ENCODE peak calls at places on chromosomes 11 and 22, in four cellular contexts. K is psoas muscle, Z is adrenal gland, H is HFFc6. N is an unnamed sample.

GRCh38 chr22:43230571-43230970 is 43.6 kb upstream of the TTLL12 start:
- DNase-seq in K (no peak), Z (no peak), H (no peak), N (no peak)

GRCh38 chr11:89477175-89477574 is 14.0 kb downstream of the NOX4 start:
- DNase-seq in K (no peak), Z (no peak), H (no peak), N (no peak)

GRCh38 chr22:50730941-50731661 is 6.9 kb upstream of the ACR start:
- DNase-seq in K (peak), Z (peak), H (no peak), N (no peak)

GRCh38 chr11:57162179-57162898 is 19.4 kb upstream of the LRRC55 start:
- DNase-seq in K (no peak), Z (no peak), H (no peak), N (no peak)

GRCh38 chr11:2890466-2891241 is 5.1 kb upstream of the CDKN1C start:
- DNase-seq in K (peak), Z (peak), H (no peak), N (no peak)

GRCh38 chr22:49449811-49450386 is 377.8 kb downstream of the BRD1 start:
- DNase-seq in K (no peak), Z (no peak), H (no peak), N (no peak)

GRCh38 chr22:36368359-36368983 is 19.3 kb downstream of the MYH9 start:
- DNase-seq in K (no peak), Z (no peak), H (peak), N (no peak)

GRCh38 chr11:44726278-44727113 is at the start of gene TSPAN18:
- DNase-seq in K (no peak), Z (peak), H (no peak), N (no peak)

GRCh38 chr11:13189561-13190435 is 87.8 kb upstream of the BMAL1 start:
- DNase-seq in K (no peak), Z (no peak), H (no peak), N (no peak)

GRCh38 chr11:19686234-19686633 is 26.4 kb upstream of the NAV2 start:
- DNase-seq in K (no peak), Z (no peak), H (no peak), N (no peak)

GRCh38 chr22:27810566-27810965 is 9.0 kb upstream of the MN1 start:
- DNase-seq in K (peak), Z (peak), H (peak), N (peak)

GRCh38 chr22:17845340-17845739 is 71.1 kb upstream of the BID start:
- DNase-seq in K (no peak), Z (no peak), H (no peak), N (no peak)

GRCh38 chr11:69950621-69951020 is 127.5 kb upstream of the ANO1 start:
- DNase-seq in K (peak), Z (no peak), H (no peak), N (no peak)

GRCh38 chr11:3073029-3073435 is 15.8 kb upstream of the CARS1 start:
- DNase-seq in K (no peak), Z (no peak), H (no peak), N (peak)

GRCh38 chr11:68584097-68584496 is 100.2 kb upstream of the GAL start:
- DNase-seq in K (peak), Z (peak), H (no peak), N (no peak)

GRCh38 chr11:29985248-29985647 is 31.6 kb downstream of the KCNA4 start:
- DNase-seq in K (no peak), Z (no peak), H (no peak), N (no peak)

GRCh38 chr11:124075841-124076571 is 34.9 kb upstream of the OR10G7 start:
- DNase-seq in K (peak), Z (no peak), H (no peak), N (no peak)

GRCh38 chr11:74697722-74698121 is 33.5 kb downstream of the CHRDL2 start:
- DNase-seq in K (no peak), Z (no peak), H (no peak), N (no peak)

GRCh38 chr11:45569776-45570175 is 95.6 kb downstream of the CHST1 start:
- DNase-seq in K (no peak), Z (no peak), H (no peak), N (no peak)

GRCh38 chr11:75245356-75246005 is 4.9 kb downstream of the TPBGL start:
- DNase-seq in K (no peak), Z (no peak), H (no peak), N (no peak)

GRCh38 chr22:36341640-36342041 is 46.1 kb downstream of the MYH9 start:
- DNase-seq in K (no peak), Z (peak), H (no peak), N (no peak)

GRCh38 chr11:65811764-65812475 is 21.8 kb upstream of the SNX32 start:
- DNase-seq in K (no peak), Z (no peak), H (no peak), N (no peak)

GRCh38 chr11:116851631-116852030 is 14.2 kb upstream of the APOA1 start:
- DNase-seq in K (no peak), Z (no peak), H (no peak), N (no peak)

GRCh38 chr11:78313181-78313788 is 104.3 kb downstream of the GAB2 start:
- DNase-seq in K (no peak), Z (peak), H (peak), N (peak)

GRCh38 chr11:76184551-76184993 is 21.7 kb downstream of the WNT11 start:
- DNase-seq in K (no peak), Z (no peak), H (peak), N (no peak)

GRCh38 chr11:1204381-1205101 is 18.3 kb upstream of the MUC5B start:
- DNase-seq in K (peak), Z (peak), H (no peak), N (no peak)

GRCh38 chr22:45240810-45241631 is at the start of gene KIAA0930:
- DNase-seq in K (peak), Z (peak), H (peak), N (peak)

GRCh38 chr22:42344391-42344861 is 74.0 kb upstream of the TCF20 start:
- DNase-seq in K (peak), Z (no peak), H (no peak), N (no peak)

GRCh38 chr11:94593030-94593429 is 25.9 kb downstream of the PIWIL4 start:
- DNase-seq in K (no peak), Z (no peak), H (peak), N (no peak)

GRCh38 chr22:42662114-42663021 is 13.2 kb upstream of the CYB5R3 start:
- DNase-seq in K (peak), Z (peak), H (peak), N (no peak)

GRCh38 chr11:13462311-13462927 is 603 bp downstream of the BTBD10 start:
- DNase-seq in K (peak), Z (peak), H (peak), N (no peak)

GRCh38 chr11:3644817-3645235 is at the start of gene ART1:
- DNase-seq in K (peak), Z (no peak), H (no peak), N (no peak)

DNA sequence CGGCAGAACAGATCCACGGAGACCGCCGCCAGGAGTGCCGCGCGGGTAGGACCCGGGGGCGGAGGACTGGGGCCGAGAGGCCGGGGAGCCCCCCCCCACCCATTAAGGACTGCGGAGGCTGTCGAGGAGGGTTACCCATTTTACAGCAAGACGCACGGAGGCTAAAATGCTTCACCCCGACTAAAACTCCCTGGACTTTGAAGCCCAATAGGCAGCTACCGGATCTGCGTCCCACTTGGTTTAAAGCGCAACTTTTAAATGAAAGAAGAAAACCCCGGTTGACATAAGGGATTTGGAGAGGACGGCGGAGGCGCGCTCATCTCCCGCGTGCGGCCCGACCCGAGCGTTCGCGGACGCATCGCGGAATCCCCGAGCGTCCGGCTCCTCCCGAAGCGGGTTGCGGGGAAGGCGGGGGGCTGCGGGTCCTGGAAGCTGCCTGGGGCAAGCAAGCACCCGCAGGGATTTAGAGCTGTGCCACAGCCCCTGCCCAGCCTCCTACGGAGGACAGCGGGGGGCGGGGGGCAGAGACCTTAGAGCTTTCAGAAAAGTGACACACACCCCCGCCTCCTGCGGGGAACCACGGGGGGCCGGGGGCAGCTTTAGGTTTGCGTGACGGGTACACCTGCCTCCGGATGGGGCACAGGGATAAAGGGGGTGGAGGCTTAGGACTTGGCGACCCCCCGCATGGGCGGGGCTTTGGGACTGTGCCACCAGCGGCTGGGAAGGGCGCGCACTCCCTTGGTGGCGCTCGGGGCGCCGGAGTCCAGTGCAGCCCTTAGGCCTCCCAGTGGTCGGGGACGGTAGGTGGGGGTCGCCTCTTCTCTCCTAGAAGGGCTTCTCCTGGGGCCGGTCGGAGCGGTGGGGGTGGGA is 761 bp upstream of the CELSR1 start:
- DNase-seq in K (peak), Z (no peak), H (peak), N (no peak)
- TF ChIP-seq CTCF in K (no peak), Z (no peak), H (peak), N (no peak)

GRCh38 chr22:40653361-40653760 is 16.8 kb upstream of the MRTFA start:
- DNase-seq in K (no peak), Z (no peak), H (no peak), N (no peak)

GRCh38 chr22:40651563-40652501 is 15.3 kb upstream of the MRTFA start:
- DNase-seq in K (peak), Z (peak), H (peak), N (peak)

GRCh38 chr22:40651057-40651456 is 14.5 kb upstream of the MRTFA start:
- DNase-seq in K (no peak), Z (no peak), H (no peak), N (no peak)

DNA sequence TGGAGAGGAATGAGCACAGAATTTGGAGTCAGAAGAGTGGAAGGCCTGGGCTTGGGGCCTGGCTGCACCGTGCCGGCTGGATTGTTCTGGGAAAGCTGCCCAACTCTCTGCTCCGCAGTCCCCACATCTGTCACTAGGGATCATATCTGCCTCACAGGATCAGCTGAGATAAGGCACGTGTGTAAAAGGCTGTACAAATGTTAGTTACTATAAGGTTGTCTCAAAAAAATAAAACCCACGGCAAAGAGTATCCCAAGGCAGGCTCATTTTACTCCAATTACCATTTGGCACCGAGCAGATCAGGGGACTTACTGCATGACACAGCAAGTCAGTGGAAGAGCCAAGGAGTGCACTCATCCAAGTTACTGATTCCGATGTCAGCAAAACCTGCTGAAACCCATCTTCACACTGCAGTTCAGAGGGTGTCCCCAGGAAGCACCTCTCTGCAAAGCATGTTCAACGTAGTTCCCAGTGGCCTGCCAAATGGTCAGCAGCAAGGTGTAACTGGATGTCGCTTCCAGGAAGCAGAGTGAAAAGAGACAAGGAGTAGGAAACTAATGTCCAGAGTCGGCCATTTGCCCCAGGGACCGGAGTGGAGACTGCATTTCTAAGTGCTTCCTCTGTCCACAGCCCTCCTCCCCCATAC is 18.1 kb upstream of the MRTFA start:
- DNase-seq in K (peak), Z (peak), H (peak), N (peak)
- TF ChIP-seq CTCF in K (peak), Z (peak), H (peak), N (peak)

GRCh38 chr11:111530091-111530490 is 10.4 kb upstream of the LAYN start:
- DNase-seq in K (no peak), Z (no peak), H (no peak), N (no peak)
- TF ChIP-seq CTCF in K (no peak), Z (no peak), H (no peak), N (no peak)

GRCh38 chr11:119861160-119861559 is 132.2 kb upstream of the NECTIN1 start:
- DNase-seq in K (no peak), Z (no peak), H (no peak), N (no peak)
- TF ChIP-seq CTCF in K (no peak), Z (no peak), H (no peak), N (no peak)